ENCODE peak calls at places on chromosomes 11 and 22, in ten cellular contexts. A is GM20000; K is HCT116; B is colonic mucosa; I is CD4-positive, alpha-beta T cell; L is GM12865; E is IMR-90; R is Peyer's patch; P is epithelial cell of proximal tubule; Z is lower lobe of right lung. D is an unnamed sample.
A peak's percentile ranks its signal among the peaks of the same experiment; 100 is the strongest.

GRCh38 chr11:94815705-94816344 is 47.7 kb downstream of the AMOTL1 start:
- DNase-seq in R (no peak), K (peak; percentile 58), P (no peak), Z (no peak), I (no peak), L (no peak), E (no peak), A (no peak), B (no peak), D (no peak)

GRCh38 chr11:71300187-71300586 is 47.8 kb upstream of the SHANK2 start:
- DNase-seq in I (no peak), P (no peak), R (no peak), L (no peak), E (no peak), K (no peak), Z (no peak), B (peak; percentile 8), A (no peak), D (no peak)

GRCh38 chr11:118437046-118437735 is 899 bp downstream of the KMT2A start:
- DNase-seq in L (peak; percentile 38), A (peak; percentile 51), I (peak; percentile 25), Z (peak; percentile 50), B (peak; percentile 64), R (peak; percentile 58), E (peak; percentile 35), P (no peak), K (no peak), D (no peak)

GRCh38 chr11:60459345-60459744 is 3.7 kb downstream of the MS4A1 start:
- DNase-seq in B (no peak), A (no peak), L (peak; percentile 58), P (no peak), K (no peak), R (no peak), Z (no peak), I (no peak), E (no peak), D (no peak)

GRCh38 chr11:43582837-43583462 is 97.6 kb upstream of the HSD17B12 start:
- DNase-seq in R (no peak), L (no peak), B (no peak), A (no peak), Z (no peak), K (no peak), I (no peak), P (no peak), E (no peak), D (no peak)

GRCh38 chr11:36008576-36008975 is 64.7 kb downstream of the LDLRAD3 start:
- DNase-seq in I (no peak), K (no peak), A (no peak), L (no peak), E (peak; percentile 48), Z (no peak), B (no peak), P (no peak), R (no peak), D (no peak)

GRCh38 chr11:126480410-126481302 is 125.2 kb downstream of the ST3GAL4 start:
- DNase-seq in I (peak; percentile 50), P (peak; percentile 33), R (peak; percentile 66), A (peak; percentile 86), E (peak; percentile 88), B (peak; percentile 85), K (peak; percentile 79), L (peak; percentile 87), Z (peak; percentile 84), D (peak; percentile 87)

GRCh38 chr11:61961570-61962212 is 5.7 kb downstream of the FTH1 start:
- DNase-seq in K (no peak), R (peak; percentile 81), P (no peak), I (no peak), E (no peak), Z (no peak), B (peak; percentile 53), L (no peak), A (no peak), D (no peak)

GRCh38 chr11:47179655-47179991 is 2.9 kb upstream of the ARFGAP2 start:
- DNase-seq in R (no peak), P (no peak), I (no peak), B (no peak), K (no peak), E (peak; percentile 35), L (peak; percentile 78), Z (no peak), A (peak; percentile 84), D (no peak)

GRCh38 chr11:4180441-4181183 is 86.0 kb downstream of the RRM1 start:
- DNase-seq in B (no peak), K (no peak), L (no peak), I (no peak), R (no peak), Z (no peak), A (no peak), P (no peak), E (no peak), D (no peak)

GRCh38 chr22:18997306-18997924 is 61.3 kb upstream of the PRODH start:
- DNase-seq in K (no peak), A (no peak), E (no peak), R (no peak), P (no peak), B (no peak), L (no peak), I (no peak), Z (no peak), D (no peak)

GRCh38 chr22:18999416-18999815 is 63.3 kb upstream of the PRODH start:
- DNase-seq in K (no peak), E (no peak), I (no peak), A (no peak), Z (no peak), B (no peak), R (no peak), L (no peak), P (no peak), D (no peak)

GRCh38 chr22:19001204-19001603 is 65.1 kb upstream of the PRODH start:
- DNase-seq in Z (no peak), K (no peak), P (no peak), E (no peak), A (no peak), L (no peak), R (no peak), I (no peak), B (no peak), D (no peak)

GRCh38 chr22:18997925-18998315 is 61.8 kb upstream of the PRODH start:
- DNase-seq in L (no peak), R (no peak), B (no peak), Z (no peak), P (no peak), E (no peak), K (no peak), A (no peak), I (no peak), D (no peak)

GRCh38 chr22:18998998-18999397 is 62.9 kb upstream of the PRODH start:
- DNase-seq in P (no peak), L (no peak), K (no peak), A (no peak), B (no peak), E (no peak), I (no peak), Z (no peak), R (no peak), D (no peak)
- TF ChIP-seq CTCF in P (peak; percentile 41), L (peak; percentile 10), K (no peak), A (no peak), B (no peak), E (peak; percentile 5), I (no peak), Z (no peak), R (no peak), D (peak; percentile 45)

DNA sequence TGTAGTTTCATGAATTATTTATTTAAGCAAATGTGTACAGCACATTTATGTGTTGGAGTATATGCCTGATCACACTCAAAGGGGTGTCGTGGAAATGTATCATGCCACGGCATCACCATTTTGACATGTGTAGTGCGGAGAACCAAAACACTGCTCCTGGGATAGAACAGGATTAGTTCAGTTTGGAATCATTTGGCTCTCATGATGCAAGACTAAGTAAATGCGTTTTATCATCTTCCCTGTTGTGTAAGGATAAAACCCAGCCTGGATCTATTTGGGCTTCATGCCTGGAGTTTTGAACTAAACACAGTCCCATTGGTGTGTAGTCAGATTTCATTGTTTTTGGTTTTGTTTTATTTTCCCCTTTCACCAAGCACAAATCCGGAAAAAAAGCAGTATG is 574.3 kb downstream of the NTM start:
- DNase-seq in R (no peak), Z (no peak), B (no peak), A (no peak), K (no peak), I (no peak), P (no peak), L (no peak), E (peak; percentile 68), D (no peak)
- TF ChIP-seq CTCF in R (no peak), Z (no peak), B (no peak), A (no peak), K (no peak), I (no peak), P (no peak), L (no peak), E (no peak), D (no peak)

GRCh38 chr11:102614485-102614884 is 10.6 kb downstream of the MMP20 start:
- DNase-seq in A (no peak), P (no peak), B (no peak), Z (no peak), R (no peak), E (no peak), L (no peak), K (no peak), I (no peak), D (no peak)
- TF ChIP-seq CTCF in A (no peak), P (peak; percentile 45), B (no peak), Z (no peak), R (no peak), E (peak; percentile 4), L (no peak), K (peak; percentile 47), I (no peak), D (peak; percentile 3)

GRCh38 chr22:32389685-32390084 is 22.4 kb downstream of the RTCB start:
- DNase-seq in I (no peak), L (no peak), E (peak; percentile 11), K (no peak), B (no peak), R (no peak), P (no peak), A (no peak), Z (no peak), D (no peak)
- TF ChIP-seq CTCF in I (peak; percentile 12), L (no peak), E (peak; percentile 39), K (no peak), B (peak; percentile 14), R (no peak), P (peak; percentile 63), A (no peak), Z (peak; percentile 37), D (peak; percentile 48)